ENCODE peak calls at places on chromosomes 7 and 10, in six cellular contexts. T is choroid plexus epithelial cell, O is left lung, I is NT2/D1, B is cardiac muscle cell, U is AG04450. R is an unnamed sample.

GRCh38 chr10:112203328-112204076 is 19.9 kb upstream of the GPAM start:
- DNase-seq in T (no peak), O (no peak), I (no peak), B (no peak), U (no peak), R (no peak)

GRCh38 chr10:104072786-104073185 is 12.9 kb downstream of the COL17A1 start:
- DNase-seq in T (no peak), O (no peak), I (no peak), B (no peak), U (no peak), R (no peak)

GRCh38 chr7:67653856-67654442 is 657.3 kb downstream of the TYW1 start:
- DNase-seq in T (no peak), O (no peak), I (no peak), B (no peak), U (no peak), R (no peak)

GRCh38 chr10:96720422-96721206 is at the start of gene PIK3AP1:
- DNase-seq in T (no peak), O (peak), I (no peak), B (peak), U (no peak), R (no peak)

GRCh38 chr7:121235221-121235620 is 93.6 kb upstream of the WNT16 start:
- DNase-seq in T (no peak), O (no peak), I (no peak), B (peak), U (no peak), R (no peak)

GRCh38 chr7:6650086-6650485 is 13.0 kb downstream of the ZNF316 start:
- DNase-seq in T (no peak), O (no peak), I (no peak), B (no peak), U (no peak), R (no peak)

GRCh38 chr7:108461855-108462254 is 5.6 kb upstream of the NRCAM start:
- DNase-seq in T (no peak), O (no peak), I (no peak), B (peak), U (no peak), R (no peak)

GRCh38 chr10:43066481-43066880 is 10.4 kb upstream of the RET start:
- DNase-seq in T (no peak), O (no peak), I (no peak), B (no peak), U (no peak), R (no peak)

GRCh38 chr7:127803626-127804025 is 151.6 kb downstream of the SND1 start:
- DNase-seq in T (no peak), O (no peak), I (no peak), B (peak), U (no peak), R (no peak)

GRCh38 chr10:80537705-80538480 is at the start of gene SH2D4B:
- DNase-seq in T (no peak), O (no peak), I (no peak), B (no peak), U (no peak), R (no peak)

GRCh38 chr7:35646289-35647033 is 48.5 kb downstream of the HERPUD2 start:
- DNase-seq in T (peak), O (no peak), I (no peak), B (peak), U (no peak), R (no peak)

GRCh38 chr7:155643804-155644177 is 670 bp upstream of the RBM33 start:
- DNase-seq in T (peak), O (no peak), I (peak), B (peak), U (no peak), R (no peak)

GRCh38 chr7:151696738-151697514 is 177.2 kb upstream of the RHEB start:
- DNase-seq in T (no peak), O (no peak), I (peak), B (no peak), U (no peak), R (no peak)

GRCh38 chr7:20783716-20784310 is 2.9 kb downstream of the SP8 start:
- DNase-seq in T (peak), O (no peak), I (no peak), B (no peak), U (no peak), R (no peak)

GRCh38 chr7:105257338-105257737 is 131.4 kb downstream of the SRPK2 start:
- DNase-seq in T (peak), O (no peak), I (no peak), B (no peak), U (no peak), R (no peak)

DNA sequence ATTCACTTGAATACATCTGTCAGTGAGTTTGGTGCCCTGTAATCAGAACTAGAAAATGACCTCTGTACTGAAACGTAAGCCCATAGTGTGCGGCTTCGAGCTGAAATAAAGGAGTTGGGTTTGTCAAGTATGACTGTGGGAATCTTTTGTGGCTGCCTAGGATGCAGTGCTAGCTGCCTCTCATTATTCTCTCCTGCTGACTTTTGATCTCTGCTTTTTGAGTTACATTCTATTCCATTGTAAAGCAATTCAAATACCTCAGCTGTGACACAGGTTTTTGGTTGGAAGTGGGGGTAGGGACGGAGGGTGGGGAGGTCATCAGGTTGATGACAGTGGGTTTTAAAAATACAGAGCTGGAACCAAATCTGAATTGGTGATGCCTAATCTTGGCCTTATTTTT is 40.4 kb downstream of the ICA1 start:
- DNase-seq in T (no peak), O (no peak), I (peak), B (no peak), U (no peak), R (no peak)
- H3K4me3 ChIP-seq in T (no peak), O (no peak), I (no peak), B (no peak), U (no peak), R (no peak)

GRCh38 chr7:157477550-157478212 is 140.9 kb downstream of the DNAJB6 start:
- DNase-seq in T (no peak), O (no peak), I (no peak), B (no peak), U (no peak), R (no peak)
- H3K4me3 ChIP-seq in T (peak), O (no peak), I (no peak), B (no peak), U (no peak), R (no peak)

DNA sequence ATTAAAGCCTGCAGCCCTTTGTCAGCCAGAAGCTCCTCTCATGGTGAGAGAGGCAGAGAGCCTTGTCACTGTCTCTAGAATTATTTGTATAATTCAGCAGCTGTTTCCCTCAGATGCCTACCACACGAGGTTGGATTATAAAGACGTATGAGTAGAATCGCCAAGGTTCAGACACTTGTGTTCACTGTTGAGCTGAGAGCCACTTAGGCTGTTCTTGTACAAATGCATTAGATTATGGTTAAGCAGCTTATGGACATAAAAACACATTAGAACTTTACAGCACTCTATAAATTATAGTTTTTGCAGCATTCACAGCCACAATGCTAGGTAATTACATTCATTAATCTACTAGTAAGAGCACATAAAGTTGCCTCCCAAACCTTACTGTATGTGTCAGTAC is 282.6 kb downstream of the AUTS2 start:
- DNase-seq in T (no peak), O (no peak), I (no peak), B (no peak), U (no peak), R (no peak)
- H3K4me3 ChIP-seq in T (no peak), O (no peak), I (no peak), B (no peak), U (no peak), R (no peak)

DNA sequence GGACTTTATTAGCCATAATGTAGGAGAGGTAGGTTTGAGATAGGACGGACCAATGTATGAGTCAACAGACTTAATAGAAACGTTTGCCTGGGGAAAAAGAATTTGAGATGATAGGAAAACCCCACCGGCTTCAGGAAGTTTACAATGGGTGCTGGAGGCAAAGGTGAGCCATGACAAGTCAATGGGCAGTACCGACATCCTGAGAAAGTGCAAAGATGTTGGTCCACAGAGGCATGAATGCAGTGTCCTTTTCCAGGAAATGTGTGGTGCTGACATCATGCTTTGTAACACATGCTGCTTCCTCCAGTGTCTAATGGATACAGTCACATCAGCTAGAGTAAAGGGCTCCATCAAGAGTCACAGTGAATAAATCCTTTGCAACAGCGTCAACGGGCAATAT is 533.6 kb downstream of the INHBA start:
- DNase-seq in T (no peak), O (no peak), I (no peak), B (no peak), U (no peak), R (no peak)
- H3K4me3 ChIP-seq in T (no peak), O (no peak), I (no peak), B (no peak), U (no peak), R (no peak)

GRCh38 chr10:109924100-109924499 is 789 bp upstream of the XPNPEP1 start:
- DNase-seq in T (no peak), O (no peak), I (no peak), B (no peak), U (no peak), R (no peak)
- H3K4me3 ChIP-seq in T (no peak), O (peak), I (no peak), B (no peak), U (no peak), R (no peak)

GRCh38 chr7:25852249-25852994 is 299.6 kb upstream of the NFE2L3 start:
- DNase-seq in T (peak), O (no peak), I (no peak), B (peak), U (no peak), R (no peak)
- H3K4me3 ChIP-seq in T (no peak), O (no peak), I (peak), B (peak), U (no peak), R (no peak)

GRCh38 chr7:139108256-139109187 is 998 bp downstream of the ZC3HAV1 start:
- DNase-seq in T (peak), O (peak), I (no peak), B (peak), U (no peak), R (no peak)

GRCh38 chr7:139109188-139109982 is at the start of gene ZC3HAV1:
- DNase-seq in T (peak), O (peak), I (no peak), B (peak), U (peak), R (peak)

GRCh38 chr7:139103057-139103820 is 6.3 kb downstream of the ZC3HAV1 start:
- DNase-seq in T (no peak), O (no peak), I (no peak), B (no peak), U (no peak), R (no peak)

GRCh38 chr7:139106959-139107358 is 2.6 kb downstream of the ZC3HAV1 start:
- DNase-seq in T (no peak), O (no peak), I (no peak), B (no peak), U (no peak), R (no peak)

DNA sequence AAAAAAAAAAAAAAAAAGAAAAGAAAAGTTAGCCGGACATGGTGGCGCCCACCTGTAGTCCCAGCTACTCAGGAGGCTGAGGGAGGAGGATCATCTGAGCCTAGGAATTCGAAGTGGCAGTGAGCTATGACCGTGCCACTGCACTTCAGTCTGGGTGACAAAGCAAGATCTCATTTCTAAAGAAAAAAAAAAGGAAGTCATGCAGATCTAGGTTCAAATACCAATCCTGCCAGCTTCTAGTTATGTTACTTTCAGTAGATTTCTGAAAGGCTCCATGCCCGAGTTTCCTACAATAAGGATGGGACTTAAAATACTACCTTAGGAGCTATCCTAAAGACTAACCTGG is 4.5 kb downstream of the ZC3HAV1 start:
- DNase-seq in T (no peak), O (no peak), I (no peak), B (no peak), U (no peak), R (no peak)
- H3K4me3 ChIP-seq in T (no peak), O (peak), I (no peak), B (no peak), U (no peak), R (no peak)

DNA sequence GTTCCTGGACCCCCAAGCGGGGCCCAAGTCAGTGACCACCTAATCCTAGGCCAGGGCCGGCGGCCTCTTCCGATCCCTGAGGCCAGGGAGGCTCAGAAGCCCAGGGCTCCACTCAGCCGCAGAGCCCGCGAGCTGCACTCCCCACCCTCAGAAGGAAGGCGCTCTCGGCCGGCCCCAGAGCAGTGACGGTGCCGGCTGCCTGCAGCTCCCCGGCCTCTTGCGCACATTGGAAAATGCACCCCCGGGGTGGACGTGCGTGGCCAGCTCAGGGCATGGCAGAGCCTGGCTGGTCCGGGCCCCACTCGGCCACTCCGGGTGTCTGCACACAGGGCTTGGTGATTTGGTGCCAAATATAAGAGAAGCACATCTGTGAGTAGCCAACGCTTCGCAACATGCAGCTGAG is 269.1 kb downstream of the PTPRN2 start:
- DNase-seq in T (no peak), O (no peak), I (no peak), B (no peak), U (no peak), R (no peak)
- H3K4me3 ChIP-seq in T (no peak), O (no peak), I (peak), B (no peak), U (no peak), R (no peak)

GRCh38 chr7:116316838-116317612 is 106.7 kb downstream of the TES start:
- DNase-seq in T (peak), O (peak), I (no peak), B (peak), U (peak), R (peak)
- H3K4me3 ChIP-seq in T (peak), O (no peak), I (no peak), B (no peak), U (peak), R (peak)

R was measured in astrocyte of the cerebellum.